ENCODE peak calls at places on chromosomes 3 and 15, in six cellular contexts. One of them, this sample, is unnamed.

GRCh38 chr3:22361465-22361864 is 610.5 kb upstream of the ZNF385D start:
- DNase-seq in fibroblast of the aortic adventitia: peak
- DNase-seq in fibroblast of mammary gland: peak
- DNase-seq in AG10803: peak
- DNase-seq in suprapubic skin: no peak
- DNase-seq in fibroblast of pulmonary artery: peak
- DNase-seq in this sample: peak

GRCh38 chr3:175105066-175105465 is 245.9 kb downstream of the NAALADL2 start:
- DNase-seq in fibroblast of the aortic adventitia: peak
- DNase-seq in fibroblast of mammary gland: peak
- DNase-seq in AG10803: peak
- DNase-seq in suprapubic skin: no peak
- DNase-seq in fibroblast of pulmonary artery: peak
- DNase-seq in this sample: no peak

GRCh38 chr15:57019496-57020160 is 101.2 kb downstream of the TCF12 start:
- DNase-seq in fibroblast of the aortic adventitia: peak
- DNase-seq in fibroblast of mammary gland: peak
- DNase-seq in AG10803: no peak
- DNase-seq in suprapubic skin: no peak
- DNase-seq in fibroblast of pulmonary artery: no peak
- DNase-seq in this sample: peak

GRCh38 chr3:124053871-124054270 is 61.9 kb upstream of the ROPN1 start:
- DNase-seq in fibroblast of the aortic adventitia: no peak
- DNase-seq in fibroblast of mammary gland: no peak
- DNase-seq in AG10803: no peak
- DNase-seq in suprapubic skin: no peak
- DNase-seq in fibroblast of pulmonary artery: no peak
- DNase-seq in this sample: no peak

GRCh38 chr3:134928392-134928791 is 133.3 kb downstream of the EPHB1 start:
- DNase-seq in fibroblast of the aortic adventitia: no peak
- DNase-seq in fibroblast of mammary gland: no peak
- DNase-seq in AG10803: no peak
- DNase-seq in suprapubic skin: no peak
- DNase-seq in fibroblast of pulmonary artery: no peak
- DNase-seq in this sample: no peak

GRCh38 chr3:47404955-47405790 is 24.4 kb downstream of the PTPN23 start:
- DNase-seq in fibroblast of the aortic adventitia: peak
- DNase-seq in fibroblast of mammary gland: peak
- DNase-seq in AG10803: peak
- DNase-seq in suprapubic skin: no peak
- DNase-seq in fibroblast of pulmonary artery: peak
- DNase-seq in this sample: no peak

GRCh38 chr15:83734487-83734886 is 80.6 kb downstream of the ADAMTSL3 start:
- DNase-seq in fibroblast of the aortic adventitia: no peak
- DNase-seq in fibroblast of mammary gland: peak
- DNase-seq in AG10803: no peak
- DNase-seq in suprapubic skin: no peak
- DNase-seq in fibroblast of pulmonary artery: peak
- DNase-seq in this sample: no peak

GRCh38 chr15:96472647-96473046 is 142.1 kb downstream of the NR2F2 start:
- DNase-seq in fibroblast of the aortic adventitia: no peak
- DNase-seq in fibroblast of mammary gland: no peak
- DNase-seq in AG10803: no peak
- DNase-seq in suprapubic skin: no peak
- DNase-seq in fibroblast of pulmonary artery: no peak
- DNase-seq in this sample: no peak

GRCh38 chr15:58755956-58756355 is 6.4 kb upstream of the ADAM10 start:
- DNase-seq in fibroblast of the aortic adventitia: peak
- DNase-seq in fibroblast of mammary gland: peak
- DNase-seq in AG10803: no peak
- DNase-seq in suprapubic skin: no peak
- DNase-seq in fibroblast of pulmonary artery: no peak
- DNase-seq in this sample: no peak

GRCh38 chr3:182364723-182365650 is 428.3 kb upstream of the ATP11B start:
- DNase-seq in fibroblast of the aortic adventitia: no peak
- DNase-seq in fibroblast of mammary gland: no peak
- DNase-seq in AG10803: peak
- DNase-seq in suprapubic skin: no peak
- DNase-seq in fibroblast of pulmonary artery: peak
- DNase-seq in this sample: no peak

GRCh38 chr3:188915137-188915536 is 256.6 kb upstream of the TPRG1 start:
- DNase-seq in fibroblast of the aortic adventitia: peak
- DNase-seq in fibroblast of mammary gland: peak
- DNase-seq in AG10803: peak
- DNase-seq in suprapubic skin: no peak
- DNase-seq in fibroblast of pulmonary artery: peak
- DNase-seq in this sample: no peak

GRCh38 chr3:47003461-47004368 is 24.2 kb downstream of the NBEAL2 start:
- DNase-seq in fibroblast of the aortic adventitia: no peak
- DNase-seq in fibroblast of mammary gland: no peak
- DNase-seq in AG10803: no peak
- DNase-seq in suprapubic skin: peak
- DNase-seq in fibroblast of pulmonary artery: no peak
- DNase-seq in this sample: no peak

GRCh38 chr3:143421556-143421955 is 302.0 kb downstream of the CHST2 start:
- DNase-seq in fibroblast of the aortic adventitia: peak
- DNase-seq in fibroblast of mammary gland: no peak
- DNase-seq in AG10803: no peak
- DNase-seq in suprapubic skin: no peak
- DNase-seq in fibroblast of pulmonary artery: peak
- DNase-seq in this sample: peak

GRCh38 chr3:160370987-160371857 is 27.8 kb downstream of the IFT80 start:
- DNase-seq in fibroblast of the aortic adventitia: no peak
- DNase-seq in fibroblast of mammary gland: no peak
- DNase-seq in AG10803: no peak
- DNase-seq in suprapubic skin: no peak
- DNase-seq in fibroblast of pulmonary artery: no peak
- DNase-seq in this sample: no peak

GRCh38 chr3:44206862-44207652 is 34.6 kb upstream of the TOPAZ1 start:
- DNase-seq in fibroblast of the aortic adventitia: no peak
- DNase-seq in fibroblast of mammary gland: no peak
- DNase-seq in AG10803: no peak
- DNase-seq in suprapubic skin: no peak
- DNase-seq in fibroblast of pulmonary artery: no peak
- DNase-seq in this sample: no peak

GRCh38 chr3:69032137-69032536 is 18.7 kb upstream of the EOGT start:
- DNase-seq in fibroblast of the aortic adventitia: peak
- DNase-seq in fibroblast of mammary gland: peak
- DNase-seq in AG10803: no peak
- DNase-seq in suprapubic skin: no peak
- DNase-seq in fibroblast of pulmonary artery: peak
- DNase-seq in this sample: peak

GRCh38 chr3:152127058-152127457 is 141.7 kb upstream of the MBNL1 start:
- DNase-seq in fibroblast of the aortic adventitia: no peak
- DNase-seq in fibroblast of mammary gland: peak
- DNase-seq in AG10803: peak
- DNase-seq in suprapubic skin: no peak
- DNase-seq in fibroblast of pulmonary artery: no peak
- DNase-seq in this sample: no peak

GRCh38 chr3:170493712-170494182 is 75.1 kb downstream of the CLDN11 start:
- DNase-seq in fibroblast of the aortic adventitia: peak
- DNase-seq in fibroblast of mammary gland: peak
- DNase-seq in AG10803: peak
- DNase-seq in suprapubic skin: no peak
- DNase-seq in fibroblast of pulmonary artery: peak
- DNase-seq in this sample: peak

GRCh38 chr3:170496868-170497140 is 78.1 kb downstream of the CLDN11 start:
- DNase-seq in fibroblast of the aortic adventitia: no peak
- DNase-seq in fibroblast of mammary gland: no peak
- DNase-seq in AG10803: no peak
- DNase-seq in suprapubic skin: no peak
- DNase-seq in fibroblast of pulmonary artery: no peak
- DNase-seq in this sample: no peak

GRCh38 chr3:170497197-170497596 is 78.5 kb downstream of the CLDN11 start:
- DNase-seq in fibroblast of the aortic adventitia: peak
- DNase-seq in fibroblast of mammary gland: no peak
- DNase-seq in AG10803: no peak
- DNase-seq in suprapubic skin: no peak
- DNase-seq in fibroblast of pulmonary artery: peak
- DNase-seq in this sample: no peak

GRCh38 chr3:170494766-170495165 is 76.1 kb downstream of the CLDN11 start:
- DNase-seq in fibroblast of the aortic adventitia: peak
- DNase-seq in fibroblast of mammary gland: peak
- DNase-seq in AG10803: no peak
- DNase-seq in suprapubic skin: no peak
- DNase-seq in fibroblast of pulmonary artery: no peak
- DNase-seq in this sample: peak

DNA sequence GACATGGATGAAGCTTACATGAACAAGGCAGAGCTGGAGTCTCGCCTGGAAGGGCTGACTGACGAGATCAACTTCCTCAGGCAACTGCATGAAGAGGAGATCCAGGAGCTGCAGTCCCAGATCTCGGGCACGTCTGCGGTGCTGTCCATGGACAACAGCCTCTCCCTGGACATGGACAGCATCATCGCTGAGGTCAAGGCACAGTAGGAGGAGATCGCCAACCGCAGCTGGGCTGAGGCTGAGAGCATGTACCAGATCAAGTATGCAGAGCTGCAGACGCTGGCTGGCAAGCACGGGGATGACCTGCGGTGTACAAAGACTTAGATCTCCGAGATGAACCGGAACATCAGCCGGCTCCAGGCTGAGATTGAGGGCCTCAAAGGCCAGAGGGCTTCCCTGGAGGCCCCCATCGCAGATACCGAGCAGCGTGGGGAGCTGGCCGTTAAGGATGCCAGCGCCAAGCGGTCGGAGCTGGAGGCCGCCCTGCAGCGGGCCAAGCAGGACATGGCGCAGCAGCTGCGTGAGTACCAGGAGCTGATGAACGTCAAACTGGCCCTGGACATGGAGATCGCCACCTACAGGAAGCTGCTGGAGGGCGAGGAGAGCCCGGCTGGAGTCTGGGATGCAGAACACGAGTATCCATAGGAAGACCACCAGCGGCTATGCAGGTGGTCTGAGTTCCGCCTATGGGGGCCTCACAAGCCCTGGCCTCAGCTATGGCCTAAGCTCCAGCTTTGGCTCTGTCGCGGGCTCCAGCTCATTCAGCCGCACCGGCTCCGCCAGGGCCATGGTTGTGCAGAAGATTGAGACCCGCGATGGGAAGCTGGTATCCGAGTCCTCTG is 77.6 kb downstream of the CLDN11 start:
- DNase-seq in fibroblast of the aortic adventitia: no peak
- DNase-seq in fibroblast of mammary gland: no peak
- DNase-seq in AG10803: no peak
- DNase-seq in suprapubic skin: no peak
- DNase-seq in fibroblast of pulmonary artery: no peak
- DNase-seq in this sample: no peak
- TF ChIP-seq CTCF in fibroblast of the aortic adventitia: no peak
- TF ChIP-seq CTCF in fibroblast of mammary gland: no peak
- TF ChIP-seq CTCF in AG10803: no peak
- TF ChIP-seq CTCF in suprapubic skin: no peak
- TF ChIP-seq CTCF in fibroblast of pulmonary artery: no peak
- TF ChIP-seq CTCF in this sample: no peak

GRCh38 chr3:17910922-17911321 is 168.5 kb upstream of the TBC1D5 start:
- DNase-seq in fibroblast of the aortic adventitia: no peak
- DNase-seq in fibroblast of mammary gland: no peak
- DNase-seq in AG10803: no peak
- DNase-seq in suprapubic skin: no peak
- DNase-seq in fibroblast of pulmonary artery: no peak
- DNase-seq in this sample: no peak
- TF ChIP-seq CTCF in fibroblast of the aortic adventitia: no peak
- TF ChIP-seq CTCF in fibroblast of mammary gland: no peak
- TF ChIP-seq CTCF in AG10803: no peak
- TF ChIP-seq CTCF in suprapubic skin: no peak
- TF ChIP-seq CTCF in fibroblast of pulmonary artery: no peak
- TF ChIP-seq CTCF in this sample: no peak

GRCh38 chr3:50351318-50351687 is 641 bp downstream of the CYB561D2 start:
- DNase-seq in fibroblast of the aortic adventitia: no peak
- DNase-seq in fibroblast of mammary gland: no peak
- DNase-seq in AG10803: no peak
- DNase-seq in suprapubic skin: no peak
- DNase-seq in fibroblast of pulmonary artery: no peak
- DNase-seq in this sample: no peak

GRCh38 chr3:50353231-50354004 is 2.8 kb downstream of the CYB561D2 start:
- DNase-seq in fibroblast of the aortic adventitia: no peak
- DNase-seq in fibroblast of mammary gland: no peak
- DNase-seq in AG10803: no peak
- DNase-seq in suprapubic skin: no peak
- DNase-seq in fibroblast of pulmonary artery: no peak
- DNase-seq in this sample: no peak

GRCh38 chr3:50350527-50351317 is at the start of the genes CYB561D2 and NPRL2:
- DNase-seq in fibroblast of the aortic adventitia: peak
- DNase-seq in fibroblast of mammary gland: peak
- DNase-seq in AG10803: peak
- DNase-seq in suprapubic skin: peak
- DNase-seq in fibroblast of pulmonary artery: peak
- DNase-seq in this sample: peak

GRCh38 chr3:50354186-50354764 is 3.6 kb downstream of the CYB561D2 start:
- DNase-seq in fibroblast of the aortic adventitia: no peak
- DNase-seq in fibroblast of mammary gland: no peak
- DNase-seq in AG10803: no peak
- DNase-seq in suprapubic skin: no peak
- DNase-seq in fibroblast of pulmonary artery: no peak
- DNase-seq in this sample: no peak

DNA sequence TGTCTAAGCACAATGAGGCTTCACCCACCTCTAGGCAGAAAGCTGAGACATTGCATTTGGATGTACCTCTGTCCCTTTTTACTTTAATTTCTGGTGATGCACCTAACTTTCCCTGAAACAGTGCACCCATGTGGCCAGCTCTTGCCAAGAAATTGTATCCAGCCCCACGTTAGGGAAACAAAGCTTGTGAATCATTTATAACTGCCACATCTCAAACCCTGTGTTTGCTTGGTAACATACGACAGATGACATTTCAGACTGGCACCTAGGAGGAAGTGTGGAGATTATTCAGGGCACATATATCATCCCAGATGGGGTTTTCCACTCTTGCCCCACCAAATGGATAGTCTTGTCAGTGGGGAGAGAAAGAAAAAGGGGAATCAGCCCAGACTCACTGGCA is 2.1 kb downstream of the CYB561D2 start:
- DNase-seq in fibroblast of the aortic adventitia: peak
- DNase-seq in fibroblast of mammary gland: peak
- DNase-seq in AG10803: no peak
- DNase-seq in suprapubic skin: no peak
- DNase-seq in fibroblast of pulmonary artery: no peak
- DNase-seq in this sample: peak
- TF ChIP-seq CTCF in fibroblast of the aortic adventitia: peak
- TF ChIP-seq CTCF in fibroblast of mammary gland: peak
- TF ChIP-seq CTCF in AG10803: peak
- TF ChIP-seq CTCF in suprapubic skin: no peak
- TF ChIP-seq CTCF in fibroblast of pulmonary artery: peak
- TF ChIP-seq CTCF in this sample: peak

DNA sequence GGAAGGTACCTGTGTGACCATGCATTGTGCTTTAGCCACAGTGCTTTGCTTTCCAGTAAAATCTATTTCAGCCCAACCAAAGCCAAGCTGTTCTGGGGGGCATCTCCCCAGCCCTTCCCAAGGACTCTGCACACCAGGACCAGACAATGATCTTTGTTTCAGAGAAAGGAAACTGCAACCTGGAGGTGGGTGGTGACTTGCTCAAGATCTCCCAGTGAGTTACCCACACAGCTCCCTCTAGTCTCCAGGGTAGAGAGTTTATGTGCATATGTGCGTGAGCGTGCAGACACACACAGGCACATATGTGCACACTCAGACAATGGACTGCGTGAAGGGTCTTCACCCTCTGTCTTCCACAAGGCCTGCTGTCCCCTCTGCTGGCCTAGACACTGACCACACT is 162.4 kb upstream of the TLE3 start:
- DNase-seq in fibroblast of the aortic adventitia: no peak
- DNase-seq in fibroblast of mammary gland: no peak
- DNase-seq in AG10803: no peak
- DNase-seq in suprapubic skin: no peak
- DNase-seq in fibroblast of pulmonary artery: no peak
- DNase-seq in this sample: no peak
- TF ChIP-seq CTCF in fibroblast of the aortic adventitia: no peak
- TF ChIP-seq CTCF in fibroblast of mammary gland: no peak
- TF ChIP-seq CTCF in AG10803: no peak
- TF ChIP-seq CTCF in suprapubic skin: no peak
- TF ChIP-seq CTCF in fibroblast of pulmonary artery: no peak
- TF ChIP-seq CTCF in this sample: no peak